ENCODE peak calls at places on chromosome 12, in eight cellular contexts. C is activated T-cell treated with anti-CD3 and anti-CD28 coated beads, Interleukin-2, amount 50 U/mL, for 24 hours; K is activated B cell treated with CpG ODN at 0.5 μM for 24 hours; R is left colon; S is fibroblast of the aortic adventitia; W is stimulated activated CD8-positive, alpha-beta memory T cell treated with anti-CD3 and anti-CD28 coated beads, Interleukin-12 subunit alpha, Interleukin-12 subunit beta, amount 100 ng/mL, for 4 hours; E is cardiac muscle cell; Q is T-helper 1 cell. Z is an unnamed sample.

GRCh38 chr12:19707948-19708409 is 268.7 kb downstream of the AEBP2 start:
- DNase-seq in C (no peak), K (no peak), R (no peak), S (peak), W (no peak), E (no peak), Q (no peak), Z (no peak)

GRCh38 chr12:132614029-132614428 is 3.6 kb upstream of the LRCOL1 start:
- DNase-seq in C (no peak), K (no peak), R (no peak), S (no peak), W (no peak), E (no peak), Q (no peak), Z (no peak)

GRCh38 chr12:53219116-53219955 is 12.3 kb upstream of the ITGB7 start:
- DNase-seq in C (peak), K (no peak), R (peak), S (peak), W (peak), E (no peak), Q (no peak), Z (no peak)

GRCh38 chr12:19131020-19131431 is 1.5 kb downstream of the PLEKHA5 start:
- DNase-seq in C (no peak), K (no peak), R (no peak), S (peak), W (no peak), E (peak), Q (no peak), Z (no peak)

GRCh38 chr12:53221203-53222076 is 10.6 kb downstream of the RARG start:
- DNase-seq in C (peak), K (peak), R (peak), S (peak), W (no peak), E (peak), Q (peak), Z (no peak)

GRCh38 chr12:79706676-79707075 is 15.9 kb upstream of the PAWR start:
- DNase-seq in C (no peak), K (no peak), R (no peak), S (no peak), W (no peak), E (no peak), Q (no peak), Z (no peak)

GRCh38 chr12:122166422-122167327 is 7.3 kb downstream of the IL31 start:
- DNase-seq in C (peak), K (no peak), R (no peak), S (no peak), W (no peak), E (no peak), Q (no peak), Z (no peak)

GRCh38 chr12:76183459-76184186 is 99.1 kb upstream of the NAP1L1 start:
- DNase-seq in C (peak), K (no peak), R (no peak), S (peak), W (no peak), E (no peak), Q (no peak), Z (peak)

GRCh38 chr12:67876305-67876915 is 112.8 kb upstream of the IFNG-AS1 start:
- DNase-seq in C (no peak), K (no peak), R (no peak), S (no peak), W (no peak), E (no peak), Q (no peak), Z (no peak)

GRCh38 chr12:105764216-105764835 is 374.4 kb downstream of the NUAK1 start:
- DNase-seq in C (no peak), K (no peak), R (no peak), S (no peak), W (no peak), E (no peak), Q (no peak), Z (no peak)

GRCh38 chr12:28975564-28976340 is 173.3 kb upstream of the FAR2 start:
- DNase-seq in C (no peak), K (no peak), R (no peak), S (no peak), W (no peak), E (no peak), Q (no peak), Z (no peak)

GRCh38 chr12:6199531-6200265 is 502 bp upstream of the CD9 start:
- DNase-seq in C (no peak), K (peak), R (peak), S (peak), W (no peak), E (peak), Q (no peak), Z (no peak)

GRCh38 chr12:20798561-20798960 is 11.9 kb upstream of the SLCO1B3 start:
- DNase-seq in C (no peak), K (no peak), R (no peak), S (peak), W (no peak), E (peak), Q (no peak), Z (no peak)

GRCh38 chr12:120115692-120116442 is 686 bp downstream of the RAB35 start:
- DNase-seq in C (no peak), K (no peak), R (peak), S (peak), W (no peak), E (no peak), Q (no peak), Z (no peak)

GRCh38 chr12:26121841-26122680 is 2.8 kb downstream of the BHLHE41 start:
- DNase-seq in C (no peak), K (peak), R (no peak), S (peak), W (no peak), E (peak), Q (no peak), Z (no peak)

GRCh38 chr12:57243521-57244305 is 7.3 kb downstream of the STAC3 start:
- DNase-seq in C (peak), K (peak), R (peak), S (peak), W (peak), E (peak), Q (peak), Z (no peak)

GRCh38 chr12:122870867-122871664 is 24.9 kb downstream of the VPS37B start:
- DNase-seq in C (peak), K (peak), R (peak), S (peak), W (no peak), E (no peak), Q (no peak), Z (no peak)

GRCh38 chr12:109735825-109736551 is 22.4 kb downstream of the FAM222A start:
- DNase-seq in C (no peak), K (peak), R (peak), S (no peak), W (no peak), E (no peak), Q (peak), Z (no peak)

GRCh38 chr12:65074932-65075331 is 46.2 kb downstream of the WIF1 start:
- DNase-seq in C (no peak), K (no peak), R (no peak), S (no peak), W (no peak), E (no peak), Q (no peak), Z (no peak)

GRCh38 chr12:85550924-85551323 is 270.9 kb downstream of the ALX1 start:
- DNase-seq in C (no peak), K (no peak), R (no peak), S (no peak), W (no peak), E (no peak), Q (no peak), Z (no peak)

Z was measured in GM04504.